ENCODE peak calls at places on chromosomes 5 and 9, in nine cellular contexts. N is fibroblast of the aortic adventitia, C is T-helper 2 cell, Q is SK-MEL-5, M is heart left ventricle, O is iris pigment epithelial cell, D is COR-L47, X is spleen, J is GM13977. V is an unnamed sample.

GRCh38 chr9:133173056-133173455 is 9.3 kb upstream of the GBGT1 start:
- DNase-seq in O (no peak), X (peak), J (no peak), N (no peak), M (no peak), Q (no peak), D (no peak), C (no peak), V (no peak)

GRCh38 chr5:154222414-154222813 is 31.9 kb downstream of the GALNT10 start:
- DNase-seq in N (no peak), O (no peak), M (no peak), D (no peak), C (no peak), X (no peak), Q (no peak), J (no peak), V (no peak)

GRCh38 chr5:56861893-56862485 is 46.6 kb downstream of the MAP3K1 start:
- DNase-seq in Q (no peak), M (no peak), O (no peak), N (no peak), D (no peak), J (no peak), X (no peak), C (no peak), V (no peak)

GRCh38 chr5:6753851-6754250 is 40.6 kb downstream of the TENT4A start:
- DNase-seq in J (no peak), D (no peak), X (peak), Q (no peak), C (no peak), M (no peak), O (no peak), N (no peak), V (no peak)

GRCh38 chr5:37900692-37901091 is 60.9 kb upstream of the GDNF start:
- DNase-seq in C (no peak), O (peak), X (no peak), D (peak), J (no peak), M (peak), Q (peak), N (peak), V (peak)

GRCh38 chr9:15717290-15717689 is 164.4 kb downstream of the CCDC171 start:
- DNase-seq in X (no peak), M (no peak), N (no peak), C (no peak), O (no peak), D (no peak), J (no peak), Q (no peak), V (no peak)

GRCh38 chr9:128731691-128732090 is 7.8 kb upstream of the ZDHHC12 start:
- DNase-seq in D (no peak), N (no peak), C (no peak), O (no peak), M (no peak), X (no peak), J (no peak), Q (no peak), V (no peak)

GRCh38 chr5:1538276-1538675 is 14.5 kb upstream of the LPCAT1 start:
- DNase-seq in J (no peak), Q (no peak), O (no peak), X (peak), C (no peak), N (no peak), D (no peak), M (peak), V (no peak)

GRCh38 chr9:133375116-133375723 is 640 bp downstream of the SURF4 start:
- DNase-seq in D (no peak), Q (peak), J (peak), O (peak), M (no peak), N (peak), X (no peak), C (no peak), V (peak)

GRCh38 chr9:126379661-126380365 is 53.2 kb downstream of the MVB12B start:
- DNase-seq in N (no peak), O (peak), J (no peak), C (no peak), M (no peak), X (no peak), D (no peak), Q (no peak), V (no peak)

GRCh38 chr9:12680341-12680740 is 12.8 kb upstream of the TYRP1 start:
- DNase-seq in Q (peak), N (peak), D (no peak), M (no peak), J (no peak), C (no peak), X (no peak), O (peak), V (peak)

GRCh38 chr5:164346785-164347630 is 841.6 kb downstream of the MAT2B start:
- DNase-seq in C (no peak), Q (no peak), D (no peak), M (no peak), N (no peak), O (no peak), J (no peak), X (no peak), V (no peak)

GRCh38 chr5:78274540-78275197 is 19.8 kb downstream of the AP3B1 start:
- DNase-seq in X (no peak), C (no peak), O (no peak), M (no peak), D (no peak), J (no peak), Q (no peak), N (no peak), V (no peak)

GRCh38 chr5:95385334-95385733 is 5.8 kb upstream of the FAM81B start:
- DNase-seq in N (no peak), X (no peak), C (no peak), O (no peak), J (no peak), M (no peak), Q (no peak), D (no peak), V (no peak)

GRCh38 chr5:89128930-89129625 is 246.1 kb upstream of the MEF2C start:
- DNase-seq in Q (no peak), X (no peak), J (no peak), C (no peak), N (no peak), D (no peak), M (no peak), O (no peak), V (no peak)

GRCh38 chr5:153974131-153974812 is 64.4 kb downstream of the FAM114A2 start:
- DNase-seq in J (peak), O (peak), C (no peak), N (peak), X (no peak), D (peak), Q (peak), M (no peak), V (peak)

GRCh38 chr5:118692811-118693342 is 295.5 kb downstream of the DTWD2 start:
- DNase-seq in N (no peak), Q (peak), D (peak), M (no peak), O (no peak), C (no peak), X (no peak), J (no peak), V (no peak)

GRCh38 chr5:17910318-17910717 is 276.1 kb downstream of the TAF11L14 start:
- DNase-seq in D (no peak), M (no peak), N (no peak), C (no peak), O (peak), J (no peak), X (no peak), Q (no peak), V (no peak)

GRCh38 chr5:123033157-123033671 is 3.3 kb downstream of the PPIC start:
- DNase-seq in C (no peak), D (no peak), J (no peak), N (no peak), M (no peak), Q (no peak), X (no peak), O (no peak), V (no peak)

GRCh38 chr5:72106922-72107873 is at the start of gene MAP1B:
- DNase-seq in M (peak), C (no peak), D (peak), Q (peak), X (peak), N (peak), O (peak), J (peak), V (no peak)

V was measured in COLO829.